ENCODE peak calls at places on chromosomes 13 and 19, in four cellular contexts. O is A549, W is K562, V is HepG2. I is an unnamed sample.

GRCh38 chr19:1284293-1284978 is 1.2 kb upstream of the EFNA2 start:
- DNase-seq in W (no peak), O (no peak), V (no peak), I (no peak)

GRCh38 chr19:18951721-18952281 is 10.8 kb upstream of the HOMER3 start:
- DNase-seq in W (no peak), O (no peak), V (no peak), I (no peak)

GRCh38 chr19:33390908-33391630 is 17.6 kb downstream of the CEBPG start:
- DNase-seq in W (no peak), O (no peak), V (no peak), I (no peak)

GRCh38 chr13:43580280-43580679 is 206.5 kb downstream of the ENOX1 start:
- DNase-seq in W (no peak), V (no peak), O (no peak), I (no peak)

GRCh38 chr13:41942462-41943094 is 18.3 kb downstream of the VWA8 start:
- DNase-seq in V (no peak), O (peak), W (peak), I (peak)

GRCh38 chr19:18109731-18110671 is 12.4 kb downstream of the MAST3 start:
- DNase-seq in V (peak), W (peak), O (no peak), I (peak)

GRCh38 chr13:66210677-66211076 is 1019.5 kb downstream of the PCDH9 start:
- DNase-seq in V (no peak), O (peak), W (peak), I (no peak)

GRCh38 chr19:5095568-5095850 is 126.6 kb downstream of the KDM4B start:
- DNase-seq in O (no peak), W (no peak), V (no peak), I (no peak)

GRCh38 chr19:38209671-38210457 is 14.2 kb downstream of the DPF1 start:
- DNase-seq in O (no peak), V (no peak), W (no peak), I (peak)

GRCh38 chr13:113919761-113920160 is 54.1 kb downstream of the C13orf46 start:
- DNase-seq in V (no peak), O (no peak), W (no peak), I (peak)

GRCh38 chr13:92896842-92897241 is 329.8 kb upstream of the GPC6 start:
- DNase-seq in W (no peak), O (no peak), V (peak), I (no peak)

DNA sequence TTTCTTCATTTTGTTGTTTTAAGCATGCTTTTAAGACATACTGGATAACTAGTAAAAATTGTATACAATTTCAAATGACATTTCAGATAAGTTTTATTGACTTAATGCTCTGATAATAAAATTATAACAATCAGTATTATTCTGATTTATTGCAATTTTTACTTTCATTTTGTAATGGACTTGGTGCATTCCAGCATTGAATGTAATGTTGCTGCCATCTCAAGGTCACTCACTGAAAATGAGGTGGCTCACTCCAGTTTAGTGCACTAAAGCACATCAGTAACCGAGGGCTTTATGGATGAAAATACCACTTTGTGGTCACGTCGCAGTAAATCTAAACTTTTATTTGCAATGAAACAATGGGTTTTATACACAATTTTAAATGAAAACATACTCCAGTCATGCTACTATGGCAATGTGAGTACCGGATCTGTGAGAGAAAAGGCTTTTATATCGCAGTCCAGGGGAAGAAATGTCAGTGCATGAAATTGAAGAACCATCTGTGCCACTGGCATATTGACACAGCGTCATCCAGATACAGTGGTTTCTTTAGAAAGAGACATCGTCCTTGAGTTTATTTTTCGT is 20.7 kb upstream of the ZNF507 start:
- DNase-seq in W (no peak), O (no peak), V (no peak), I (no peak)
- TF ChIP-seq NR3C1 in W (no peak), O (no peak), V (no peak), I (no peak)

GRCh38 chr19:58519087-58519354 is 589 bp downstream of the ZBTB45 start:
- DNase-seq in O (peak), W (peak), V (peak), I (peak)
- TF ChIP-seq CTCF in O (no peak), W (peak), V (peak), I (no peak)

GRCh38 chr19:47274071-47274890 is at the start of gene INAFM1:
- DNase-seq in V (peak), W (peak), O (peak), I (peak)
- TF ChIP-seq NR3C1 in V (no peak), W (no peak), O (no peak), I (no peak)

GRCh38 chr19:3556978-3557460 is 367 bp downstream of the MFSD12 start:
- DNase-seq in V (no peak), O (peak), W (peak), I (peak)
- TF ChIP-seq CTCF in V (peak), O (no peak), W (no peak), I (no peak)

GRCh38 chr19:6777434-6777833 is 4.9 kb downstream of the VAV1 start:
- DNase-seq in V (no peak), W (no peak), O (no peak), I (no peak)

GRCh38 chr19:6776999-6777398 is 4.5 kb downstream of the VAV1 start:
- DNase-seq in W (no peak), V (no peak), O (no peak), I (no peak)

GRCh38 chr19:6774821-6775707 is 2.6 kb downstream of the VAV1 start:
- DNase-seq in O (no peak), W (no peak), V (no peak), I (no peak)

GRCh38 chr19:6779204-6779603 is 6.7 kb downstream of the VAV1 start:
- DNase-seq in O (no peak), V (no peak), W (no peak), I (no peak)

DNA sequence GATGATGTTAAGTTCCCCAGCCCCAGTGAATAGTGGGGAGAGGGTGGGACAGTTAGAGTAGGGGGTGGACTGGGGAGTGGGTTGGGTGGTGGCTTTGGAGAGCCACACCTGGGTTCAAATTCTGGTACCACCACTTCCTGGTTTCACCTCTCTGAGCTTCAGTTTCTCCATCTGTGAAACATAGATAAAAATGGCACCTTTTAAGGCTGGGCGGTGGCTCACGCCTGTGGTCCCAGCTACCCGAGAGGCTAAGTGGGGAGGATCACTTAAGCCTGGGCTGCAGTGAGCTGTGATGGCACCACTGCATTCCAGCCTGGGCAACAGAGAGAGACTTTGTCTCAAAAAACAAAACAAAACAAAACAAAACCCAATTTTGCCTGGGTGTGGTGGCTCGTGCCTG is 5.9 kb downstream of the VAV1 start:
- DNase-seq in V (no peak), W (no peak), O (no peak), I (no peak)
- TF ChIP-seq NR3C1 in V (no peak), W (no peak), O (no peak), I (no peak)

GRCh38 chr13:33870046-33870668 is 52.2 kb downstream of the RFC3 start:
- DNase-seq in O (no peak), V (no peak), W (no peak), I (no peak)

GRCh38 chr13:33871207-33872004 is 53.5 kb downstream of the RFC3 start:
- DNase-seq in W (no peak), O (no peak), V (peak), I (no peak)

GRCh38 chr13:33867472-33867871 is 49.5 kb downstream of the RFC3 start:
- DNase-seq in W (no peak), O (no peak), V (no peak), I (no peak)

GRCh38 chr13:33868343-33868994 is 50.5 kb downstream of the RFC3 start:
- DNase-seq in W (no peak), V (no peak), O (no peak), I (no peak)

DNA sequence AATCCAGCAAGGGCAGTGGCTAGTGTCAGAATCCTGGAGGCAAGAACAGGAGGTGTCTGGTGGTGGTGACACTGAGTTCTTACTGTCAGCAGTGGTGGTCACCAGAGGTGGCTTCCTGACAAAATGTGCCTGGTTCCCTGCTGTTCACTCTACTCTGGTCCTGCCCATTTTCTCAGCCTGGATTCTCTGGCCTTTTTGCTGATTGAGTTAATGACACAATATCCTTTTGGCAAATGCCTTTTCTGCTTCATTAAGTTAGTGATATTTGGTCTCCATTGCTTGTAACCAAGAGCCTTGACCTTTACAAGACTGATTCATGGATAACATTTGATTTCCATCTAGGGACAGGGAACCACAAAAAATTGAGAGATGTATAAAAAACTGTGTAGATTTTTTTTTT is 51.1 kb downstream of the RFC3 start:
- DNase-seq in V (no peak), W (no peak), O (no peak), I (no peak)
- TF ChIP-seq CTCF in V (no peak), W (no peak), O (no peak), I (no peak)

GRCh38 chr19:9538183-9539058 is at the start of gene ZNF426:
- DNase-seq in V (peak), O (peak), W (peak), I (peak)
- TF ChIP-seq NR3C1 in V (no peak), O (no peak), W (no peak), I (no peak)

GRCh38 chr19:40523322-40524047 is 53.2 kb upstream of the SHKBP1 start:
- DNase-seq in V (peak), O (peak), W (peak), I (peak)
- TF ChIP-seq CTCF in V (peak), O (peak), W (peak), I (peak)

I was measured in WTC11.